ENCODE peak calls at places on chromosomes 11 and 22, in nine cellular contexts. V is transverse colon, O is heart left ventricle, J is uterus, K is right lobe of liver, T is tibial nerve, R is endothelial cell of umbilical vein, I is GM12892, M is body of pancreas. L is an unnamed sample.
A peak's percentile ranks its signal among the peaks of the same experiment; 100 is the strongest.

GRCh38 chr11:123509737-123510578 is 79.9 kb downstream of the GRAMD1B start:
- DNase-seq in V (no peak), O (no peak), J (no peak), K (no peak), T (no peak), R (peak; percentile 65), I (no peak), M (peak; percentile 30), L (peak; percentile 73)

GRCh38 chr11:2929511-2929879 is 275 bp upstream of the PHLDA2 start:
- DNase-seq in V (peak; percentile 88), O (peak; percentile 68), J (no peak), K (peak; percentile 89), T (no peak), R (peak; percentile 68), I (no peak), M (peak; percentile 75), L (peak; percentile 82)

GRCh38 chr11:44681698-44682097 is 45.1 kb upstream of the TSPAN18 start:
- DNase-seq in V (no peak), O (no peak), J (no peak), K (no peak), T (no peak), R (peak; percentile 80), I (no peak), M (no peak), L (peak; percentile 65)

GRCh38 chr11:76419896-76420295 is 24.9 kb upstream of the EMSY start:
- DNase-seq in V (no peak), O (no peak), J (no peak), K (no peak), T (no peak), R (peak; percentile 7), I (no peak), M (peak; percentile 67), L (no peak)

GRCh38 chr11:2459796-2460531 is 15.2 kb downstream of the KCNQ1 start:
- DNase-seq in V (peak; percentile 69), O (peak; percentile 32), J (no peak), K (no peak), T (no peak), R (no peak), I (no peak), M (peak; percentile 77), L (no peak)

GRCh38 chr11:126716456-126717083 is 284.0 kb downstream of the KIRREL3 start:
- DNase-seq in V (peak; percentile 55), O (no peak), J (no peak), K (no peak), T (peak; percentile 78), R (no peak), I (no peak), M (peak; percentile 72), L (no peak)

GRCh38 chr22:39239561-39240423 is 5.0 kb downstream of the PDGFB start:
- DNase-seq in V (peak; percentile 88), O (no peak), J (no peak), K (peak; percentile 75), T (no peak), R (no peak), I (no peak), M (peak; percentile 98), L (no peak)

GRCh38 chr11:132910016-132910760 is 622.1 kb downstream of the OPCML start:
- DNase-seq in V (no peak), O (no peak), J (no peak), K (no peak), T (no peak), R (no peak), I (no peak), M (no peak), L (no peak)

GRCh38 chr11:112617089-112617407 is 344.2 kb upstream of the NCAM1 start:
- DNase-seq in V (no peak), O (no peak), J (no peak), K (no peak), T (no peak), R (no peak), I (no peak), M (no peak), L (no peak)

GRCh38 chr11:351411-351810 is 17.9 kb upstream of the B4GALNT4 start:
- DNase-seq in V (no peak), O (no peak), J (peak; percentile 25), K (no peak), T (no peak), R (no peak), I (no peak), M (no peak), L (no peak)

GRCh38 chr11:346529-346928 is 22.8 kb upstream of the B4GALNT4 start:
- DNase-seq in V (no peak), O (no peak), J (no peak), K (no peak), T (no peak), R (no peak), I (no peak), M (no peak), L (no peak)

GRCh38 chr11:353315-353857 is 15.9 kb upstream of the B4GALNT4 start:
- DNase-seq in V (peak; percentile 73), O (peak; percentile 88), J (peak; percentile 91), K (peak; percentile 94), T (peak; percentile 87), R (peak; percentile 49), I (no peak), M (peak; percentile 96), L (no peak)

GRCh38 chr11:352456-353180 is 16.7 kb upstream of the B4GALNT4 start:
- DNase-seq in V (no peak), O (no peak), J (no peak), K (no peak), T (no peak), R (no peak), I (no peak), M (no peak), L (no peak)

DNA sequence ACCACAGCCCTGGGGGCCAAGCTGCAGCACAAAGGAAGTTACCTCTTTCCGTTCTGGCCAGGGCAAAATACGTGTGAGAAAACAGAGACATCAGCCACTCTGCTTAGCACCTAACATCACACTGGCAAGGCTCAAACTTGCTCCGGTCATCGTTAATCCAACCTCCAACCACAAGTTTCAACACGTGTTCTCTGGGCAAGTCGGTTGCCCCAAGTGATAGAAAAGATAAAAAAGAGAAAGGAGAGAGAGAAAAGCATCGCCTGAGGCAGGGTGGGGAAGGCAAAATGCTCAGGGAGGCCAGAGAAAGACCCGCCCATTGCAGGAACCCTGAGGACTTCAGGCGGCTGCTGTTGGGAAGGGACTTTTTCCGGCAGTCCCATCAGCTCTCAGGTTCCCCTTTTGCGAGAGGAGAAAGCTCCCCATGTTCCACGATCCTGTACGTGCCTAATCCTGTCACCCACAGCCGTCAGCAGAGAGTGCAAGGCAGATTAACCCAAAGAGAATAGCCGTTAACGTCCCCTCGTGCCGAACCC is 18.5 kb upstream of the B4GALNT4 start:
- DNase-seq in V (no peak), O (no peak), J (peak; percentile 18), K (no peak), T (no peak), R (no peak), I (no peak), M (no peak), L (no peak)
- TF ChIP-seq POLR2A in V (no peak), O (no peak), J (no peak), K (no peak), T (no peak), R (no peak), I (peak; percentile 31), M (no peak), L (no peak)

GRCh38 chr11:10932976-10933375 is 75.1 kb upstream of the ZBED5 start:
- DNase-seq in V (no peak), O (no peak), J (no peak), K (no peak), T (no peak), R (no peak), I (no peak), M (no peak), L (no peak)

GRCh38 chr11:10931761-10932700 is 74.2 kb upstream of the ZBED5 start:
- DNase-seq in V (peak; percentile 36), O (no peak), J (peak; percentile 68), K (no peak), T (no peak), R (no peak), I (no peak), M (no peak), L (peak; percentile 65)

GRCh38 chr11:10935015-10935564 is 77.2 kb upstream of the ZBED5 start:
- DNase-seq in V (peak; percentile 27), O (no peak), J (no peak), K (no peak), T (no peak), R (no peak), I (no peak), M (no peak), L (no peak)

GRCh38 chr11:10934293-10934850 is 76.5 kb upstream of the ZBED5 start:
- DNase-seq in V (peak; percentile 46), O (no peak), J (no peak), K (no peak), T (no peak), R (peak; percentile 10), I (no peak), M (peak; percentile 51), L (no peak)

GRCh38 chr11:10933455-10934292 is 75.8 kb upstream of the ZBED5 start:
- DNase-seq in V (peak; percentile 93), O (peak; percentile 91), J (peak; percentile 94), K (peak; percentile 85), T (peak; percentile 95), R (peak; percentile 94), I (peak; percentile 54), M (peak; percentile 95), L (peak; percentile 70)
- TF ChIP-seq POLR2A in V (no peak), O (no peak), J (no peak), K (no peak), T (peak; percentile 9), R (no peak), I (no peak), M (no peak), L (peak; percentile 26)

DNA sequence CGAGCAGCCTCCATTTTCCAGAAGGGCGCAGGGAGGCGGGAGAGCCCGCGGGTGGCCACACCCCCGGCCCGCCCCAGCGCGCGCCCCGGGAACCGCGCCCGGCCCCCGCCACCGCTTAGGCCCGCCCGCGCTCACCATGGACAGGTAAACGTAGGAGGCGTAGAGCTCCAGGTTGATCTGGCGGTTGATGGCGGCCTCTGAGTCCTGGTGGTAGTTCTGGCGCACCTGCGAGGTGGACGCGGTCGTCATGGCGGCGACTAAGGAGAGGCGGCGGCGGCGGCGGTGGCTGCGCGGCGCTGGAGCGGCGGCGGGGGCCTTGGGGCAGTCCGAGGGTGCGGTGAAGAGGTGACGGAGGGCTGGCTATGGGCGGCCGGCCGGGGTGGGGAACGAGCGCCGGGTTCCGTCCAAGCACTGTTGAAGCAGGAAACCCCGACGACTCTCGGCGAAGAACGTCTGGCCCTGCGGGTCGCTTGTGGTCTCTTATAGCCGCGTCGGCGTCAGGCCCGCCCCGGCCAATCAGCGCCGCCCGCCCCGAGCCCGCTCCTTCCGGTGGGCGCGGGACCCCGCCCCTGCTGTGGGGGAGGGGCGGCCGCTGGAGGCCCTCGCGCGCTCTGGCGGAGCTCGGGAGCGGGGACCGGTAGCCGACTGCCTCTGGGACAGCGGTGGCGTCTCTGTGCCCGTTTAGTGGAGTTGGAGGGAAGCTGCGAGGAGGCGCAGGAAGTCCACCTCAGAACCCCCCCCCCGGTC is at the start of gene FTH1:
- DNase-seq in V (peak; percentile 96), O (peak; percentile 94), J (peak; percentile 91), K (peak; percentile 94), T (peak; percentile 86), R (peak; percentile 89), I (peak; percentile 79), M (peak; percentile 94), L (peak; percentile 72)
- TF ChIP-seq POLR2A in V (peak; percentile 100), O (peak; percentile 77), J (peak; percentile 97), K (peak; percentile 100), T (peak; percentile 99), R (peak; percentile 97), I (peak; percentile 86), M (peak; percentile 100), L (peak; percentile 84)

GRCh38 chr11:87012089-87012488 is 25.6 kb upstream of the TMEM135 start:
- DNase-seq in V (no peak), O (no peak), J (no peak), K (no peak), T (no peak), R (no peak), I (no peak), M (no peak), L (no peak)
- TF ChIP-seq POLR2A in V (no peak), O (no peak), J (no peak), K (no peak), T (no peak), R (no peak), I (no peak), M (no peak), L (no peak)

L was measured in H54.